ENCODE peak calls at places on chromosomes 6 and 20, in seven cellular contexts. N is cardiac muscle cell, D is brain microvascular endothelial cell, J is left ventricle myocardium inferior, K is thoracic aorta, M is testis, T is GM23338. G is an unnamed sample. For H3K27me3, the result is how much of the 10 kb centered on the place peaks cover.

GRCh38 chr6:142857609-142858195 is 87.3 kb downstream of the HIVEP2 start:
- DNase-seq in N (no peak), D (no peak), J (no peak), K (no peak), M (no peak), T (no peak), G (no peak)

GRCh38 chr6:1574895-1575212 is 34.9 kb upstream of the FOXC1 start:
- DNase-seq in N (no peak), D (no peak), J (no peak), K (no peak), M (no peak), T (peak), G (no peak)

GRCh38 chr6:25296980-25297379 is 17.8 kb downstream of the CARMIL1 start:
- DNase-seq in N (peak), D (no peak), J (peak), K (no peak), M (no peak), T (no peak), G (no peak)

GRCh38 chr6:14277405-14277930 is 159.9 kb downstream of the CD83 start:
- DNase-seq in N (no peak), D (no peak), J (no peak), K (no peak), M (no peak), T (no peak), G (no peak)

GRCh38 chr20:19291818-19292132 is 79.3 kb downstream of the SLC24A3 start:
- DNase-seq in N (no peak), D (no peak), J (no peak), K (no peak), M (no peak), T (no peak), G (no peak)

GRCh38 chr6:95767897-95768463 is 190.6 kb downstream of the MANEA start:
- DNase-seq in N (no peak), D (no peak), J (no peak), K (no peak), M (no peak), T (no peak), G (no peak)

GRCh38 chr20:52201395-52201794 is 9.8 kb upstream of the ZFP64 start:
- DNase-seq in N (no peak), D (no peak), J (no peak), K (no peak), M (no peak), T (no peak), G (no peak)

GRCh38 chr20:1893721-1894470 is 1.3 kb upstream of the SIRPA start:
- DNase-seq in N (no peak), D (peak), J (peak), K (no peak), M (no peak), T (peak), G (peak)

GRCh38 chr20:57946559-57947315 is 236.9 kb upstream of the PMEPA1 start:
- DNase-seq in N (no peak), D (no peak), J (no peak), K (no peak), M (no peak), T (no peak), G (no peak)

GRCh38 chr20:63974402-63975200 is 4.8 kb downstream of the SAMD10 start:
- DNase-seq in N (no peak), D (no peak), J (peak), K (no peak), M (no peak), T (no peak), G (peak)

GRCh38 chr20:41903614-41904013 is 285.4 kb upstream of the CHD6 start:
- DNase-seq in N (no peak), D (no peak), J (no peak), K (no peak), M (no peak), T (no peak), G (no peak)

GRCh38 chr6:42141603-42142117 is 760 bp downstream of the C6orf132 start:
- DNase-seq in N (no peak), D (no peak), J (no peak), K (no peak), M (no peak), T (no peak), G (no peak)

GRCh38 chr6:77445214-77445613 is 18.1 kb downstream of the HTR1B start:
- DNase-seq in N (no peak), D (no peak), J (no peak), K (no peak), M (no peak), T (no peak), G (no peak)

GRCh38 chr20:60481051-60481741 is 523.0 kb downstream of the CDH26 start:
- DNase-seq in N (no peak), D (no peak), J (peak), K (no peak), M (peak), T (no peak), G (no peak)

GRCh38 chr20:1013566-1014340 is 11.6 kb upstream of the RSPO4 start:
- DNase-seq in N (no peak), D (no peak), J (no peak), K (no peak), M (no peak), T (no peak), G (no peak)

GRCh38 chr6:20771427-20771826 is 237.2 kb downstream of the CDKAL1 start:
- DNase-seq in N (no peak), D (no peak), J (no peak), K (no peak), M (no peak), T (peak), G (no peak)

GRCh38 chr6:110534731-110535164 is 58.3 kb upstream of the SLC22A16 start:
- DNase-seq in N (peak), D (peak), J (no peak), K (no peak), M (no peak), T (no peak), G (no peak)

GRCh38 chr6:130520235-130520634 is 154.4 kb downstream of the TMEM200A start:
- DNase-seq in N (no peak), D (no peak), J (no peak), K (no peak), M (no peak), T (no peak), G (no peak)

GRCh38 chr6:158092806-158093205 is 75.3 kb downstream of the SERAC1 start:
- DNase-seq in N (no peak), D (no peak), J (no peak), K (no peak), M (no peak), T (no peak), G (no peak)

GRCh38 chr6:138406443-138406842 is 2.4 kb downstream of the HEBP2 start:
- DNase-seq in N (no peak), D (no peak), J (no peak), K (no peak), M (no peak), T (no peak), G (no peak)

GRCh38 chr6:12051861-12052368 is 39.8 kb downstream of the HIVEP1 start:
- DNase-seq in N (no peak), D (no peak), J (no peak), K (no peak), M (no peak), T (no peak), G (no peak)

GRCh38 chr6:16494781-16495180 is 256.4 kb downstream of the GMPR start:
- DNase-seq in N (no peak), D (no peak), J (no peak), K (no peak), M (no peak), T (peak), G (no peak)

GRCh38 chr6:122673345-122673961 is 63.2 kb downstream of the PKIB start:
- DNase-seq in N (no peak), D (no peak), J (no peak), K (no peak), M (no peak), T (no peak), G (no peak)

GRCh38 chr6:3307436-3307835 is 48.7 kb downstream of the PSMG4 start:
- DNase-seq in N (no peak), D (no peak), J (no peak), K (no peak), M (no peak), T (no peak), G (no peak)

GRCh38 chr6:111731404-111732195 is 125.9 kb upstream of the TRAF3IP2 start:
- DNase-seq in N (no peak), D (no peak), J (no peak), K (no peak), M (no peak), T (peak), G (no peak)

GRCh38 chr6:7051780-7052440 is 55.9 kb upstream of the RREB1 start:
- DNase-seq in N (peak), D (peak), J (peak), K (no peak), M (peak), T (peak), G (peak)

GRCh38 chr6:111997078-111997862 is 56.6 kb upstream of the CCN6 start:
- DNase-seq in N (peak), D (peak), J (peak), K (peak), M (peak), T (peak), G (peak)

GRCh38 chr20:35279533-35280174 is 1.7 kb upstream of the MMP24OS start:
- DNase-seq in N (no peak), D (no peak), J (no peak), K (no peak), M (no peak), T (no peak), G (no peak)

GRCh38 chr6:51300510-51300909 is 481.8 kb downstream of the TFAP2B start:
- DNase-seq in N (no peak), D (no peak), J (no peak), K (no peak), M (no peak), T (no peak), G (no peak)

GRCh38 chr20:32518593-32519366 is 66.4 kb downstream of the NOL4L start:
- DNase-seq in N (no peak), D (no peak), J (no peak), K (no peak), M (no peak), T (peak), G (no peak)

GRCh38 chr20:32515631-32516101 is 69.5 kb downstream of the NOL4L start:
- DNase-seq in N (no peak), D (no peak), J (no peak), K (no peak), M (no peak), T (no peak), G (no peak)

GRCh38 chr20:32517914-32518592 is 67.1 kb downstream of the NOL4L start:
- DNase-seq in N (no peak), D (no peak), J (no peak), K (no peak), M (no peak), T (no peak), G (no peak)

GRCh38 chr20:32516583-32516982 is 68.5 kb downstream of the NOL4L start:
- DNase-seq in N (no peak), D (no peak), J (no peak), K (no peak), M (no peak), T (no peak), G (peak)

DNA sequence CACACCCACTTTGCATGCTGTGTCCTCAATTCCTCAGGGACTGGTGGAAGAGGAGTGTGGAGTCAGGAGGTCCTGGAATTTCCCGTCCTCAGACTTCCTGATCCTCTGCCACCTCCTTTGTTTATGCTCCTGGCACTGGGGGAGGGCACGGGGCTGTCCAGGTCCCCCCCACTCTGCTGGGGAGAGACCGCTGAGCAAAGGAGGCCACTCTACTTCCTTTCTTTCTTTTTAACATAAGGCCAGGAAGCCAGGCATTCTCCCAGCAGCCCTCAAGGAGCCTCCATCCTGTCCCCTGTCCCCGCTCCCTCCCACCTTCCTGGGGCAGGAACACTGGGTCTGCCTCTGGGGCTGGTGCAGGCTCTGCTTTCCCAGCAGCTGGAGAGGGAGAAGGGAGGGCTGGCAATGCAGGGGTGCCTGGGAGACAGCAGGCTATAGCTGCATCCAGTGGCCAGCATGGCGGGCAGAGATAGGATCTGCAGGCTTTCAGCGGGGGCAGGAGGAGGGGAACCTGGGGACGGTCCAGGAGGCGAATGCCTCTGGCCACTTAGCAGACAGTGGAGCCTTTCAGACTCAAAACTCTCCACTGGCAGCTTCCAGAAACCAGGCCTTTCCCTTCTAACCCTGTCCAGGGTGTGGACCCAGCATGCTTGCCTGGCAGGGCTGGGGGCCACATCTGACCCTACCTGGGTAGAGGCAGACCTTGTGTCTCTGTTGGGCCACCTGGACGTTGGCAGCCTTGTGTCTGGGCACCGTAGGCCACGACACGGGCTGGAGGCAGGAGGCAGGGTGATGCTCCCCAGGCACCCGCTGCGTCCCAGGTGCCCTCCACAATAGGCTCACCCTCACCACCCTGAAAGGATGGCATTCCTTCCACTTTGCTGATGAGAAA is 67.9 kb downstream of the NOL4L start:
- DNase-seq in N (no peak), D (no peak), J (no peak), K (no peak), M (no peak), T (peak), G (peak)
- H3K27me3 ChIP-seq in N (under half), D (under half), J (under half), K (under half), M (under half), T (under half), G (under half)

DNA sequence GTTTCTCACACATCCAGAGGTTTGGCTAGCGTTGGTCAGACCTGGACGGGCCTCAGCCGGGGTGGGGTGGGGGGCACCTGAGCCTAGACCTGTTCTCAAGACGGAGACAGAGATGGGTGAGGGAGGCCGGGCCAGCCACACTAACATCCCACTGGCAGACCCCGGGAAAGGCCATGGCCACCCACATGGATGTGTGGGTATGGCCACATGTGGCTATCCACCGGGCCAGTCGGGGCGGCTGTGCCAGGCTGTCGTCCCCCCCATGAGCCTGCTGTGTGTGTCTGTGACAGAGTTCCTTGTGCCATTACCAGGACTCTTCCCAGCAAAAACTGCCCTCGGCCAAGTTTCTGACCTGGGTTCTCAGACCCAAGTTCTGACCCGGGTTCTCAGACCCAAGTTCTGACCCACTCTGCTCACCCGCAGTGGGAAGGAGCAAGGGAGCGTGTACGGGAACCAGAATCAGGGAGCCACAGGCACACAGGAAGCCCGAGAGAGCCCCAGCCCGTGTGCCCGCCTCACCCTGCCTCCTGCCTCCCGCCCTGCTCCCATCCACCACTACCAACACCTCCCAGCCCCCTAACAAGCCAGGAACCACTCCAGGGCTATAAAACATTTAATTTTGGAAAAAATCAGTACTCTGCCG is 255.5 kb downstream of the TAF4 start:
- DNase-seq in N (no peak), D (no peak), J (no peak), K (no peak), M (no peak), T (no peak), G (peak)
- H3K27me3 ChIP-seq in N (under half), D (under half), J (half or more), K (under half), M (under half), T (under half), G (under half)

DNA sequence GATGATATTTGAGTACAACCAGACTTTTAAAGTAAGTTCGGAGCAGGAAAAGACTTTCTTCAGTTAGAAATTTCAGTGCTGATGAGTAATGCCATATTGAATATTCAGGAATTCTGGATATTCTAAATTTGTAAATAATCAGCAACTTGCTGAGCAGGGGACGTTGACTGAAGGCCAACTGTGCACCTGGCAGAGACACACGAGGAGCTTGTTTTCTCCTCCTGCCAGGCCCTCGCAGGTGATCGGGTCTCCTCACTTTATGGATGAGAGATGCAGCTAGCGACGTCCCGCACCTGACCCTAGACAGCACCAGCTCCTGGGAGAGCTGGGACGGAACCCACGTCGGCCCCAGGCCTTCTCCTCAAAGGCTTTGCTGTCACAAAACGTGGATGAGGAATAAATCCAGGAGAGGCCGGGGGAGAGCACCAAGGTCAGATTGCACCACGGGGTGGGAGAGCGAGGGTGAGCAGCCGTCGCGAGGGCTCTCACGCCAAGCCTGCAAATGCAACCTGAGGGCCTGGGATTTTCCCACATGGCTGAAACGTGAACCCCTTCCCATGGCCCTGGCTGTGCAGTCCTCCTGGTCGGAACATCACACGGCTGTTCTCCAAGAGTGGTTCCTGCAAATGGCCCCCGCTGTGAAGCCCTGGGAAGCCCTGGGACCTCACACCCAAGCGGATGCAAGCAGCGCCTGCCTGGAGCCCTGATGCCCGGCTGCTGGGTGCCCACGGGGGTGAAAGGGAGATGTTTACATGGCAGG is 45.5 kb downstream of the DLL1 start:
- DNase-seq in N (no peak), D (no peak), J (no peak), K (no peak), M (no peak), T (no peak), G (peak)
- H3K27me3 ChIP-seq in N (under half), D (under half), J (under half), K (under half), M (under half), T (under half), G (under half)

GRCh38 chr6:108988291-108988690 is 106.4 kb downstream of the SESN1 start:
- DNase-seq in N (no peak), D (no peak), J (no peak), K (no peak), M (no peak), T (no peak), G (no peak)
- H3K27me3 ChIP-seq in N (under half), D (under half), J (under half), K (under half), M (under half), T (under half), G (under half)

DNA sequence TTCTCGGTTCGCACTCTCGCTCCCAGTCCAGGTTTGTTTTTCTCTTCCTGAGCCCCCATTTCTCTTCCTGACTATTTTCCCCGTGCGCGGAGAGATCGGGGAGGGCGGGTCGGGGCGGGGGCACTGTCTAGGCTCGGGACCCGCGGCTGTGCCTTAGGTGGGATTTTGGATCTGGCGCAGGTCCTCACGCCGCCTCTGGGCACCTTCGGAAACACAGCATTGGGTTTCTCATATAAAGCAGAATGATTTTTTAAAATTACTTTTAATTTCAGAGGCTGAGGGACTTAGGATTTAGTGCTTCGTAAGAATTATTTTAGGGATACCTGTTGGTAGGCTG is 324 bp downstream of the STX11 start:
- DNase-seq in N (no peak), D (peak), J (no peak), K (no peak), M (peak), T (peak), G (peak)
- H3K27me3 ChIP-seq in N (half or more), D (under half), J (under half), K (under half), M (under half), T (under half), G (under half)